ENCODE peak calls at places on chromosomes 3 and 15, in six cellular contexts. W is vagina, Y is OCI-LY7, Z is tibial artery, X is heart right ventricle, B is fibroblast of the aortic adventitia. I is an unnamed sample.

GRCh38 chr3:141407043-141407442 is 38.7 kb downstream of the ZBTB38 start:
- DNase-seq in B (peak; percentile 100), X (peak; percentile 69), W (no peak), Y (no peak), Z (no peak), I (no peak)

GRCh38 chr15:51796777-51797474 is 32.5 kb upstream of the TMOD3 start:
- DNase-seq in X (no peak), Y (no peak), B (no peak), W (no peak), Z (no peak), I (no peak)

GRCh38 chr3:101020616-101021015 is 27.4 kb upstream of the ABI3BP start:
- DNase-seq in W (no peak), Y (no peak), X (no peak), B (peak; percentile 47), Z (no peak), I (no peak)

GRCh38 chr3:132593241-132593949 is 3.7 kb upstream of the ACKR4 start:
- DNase-seq in W (no peak), Y (no peak), B (peak; percentile 51), X (no peak), Z (no peak), I (no peak)

GRCh38 chr15:61736792-61737191 is 323.5 kb downstream of the VPS13C start:
- DNase-seq in B (no peak), W (no peak), X (no peak), Z (no peak), Y (peak; percentile 21), I (no peak)

GRCh38 chr3:183895296-183895695 is 10.6 kb upstream of the PARL start:
- DNase-seq in B (peak; percentile 73), W (no peak), X (no peak), Y (peak; percentile 72), Z (no peak), I (peak; percentile 37)

GRCh38 chr3:156332304-156332703 is 211.9 kb downstream of the KCNAB1 start:
- DNase-seq in Z (no peak), B (no peak), X (no peak), W (no peak), Y (no peak), I (no peak)

GRCh38 chr3:20930034-20930433 is 744.0 kb upstream of the SGO1 start:
- DNase-seq in Y (peak; percentile 55), B (peak; percentile 4), X (no peak), Z (no peak), W (no peak), I (peak; percentile 1)

GRCh38 chr3:53833650-53834049 is 12.6 kb downstream of the CHDH start:
- DNase-seq in X (no peak), Y (no peak), Z (peak; percentile 54), B (no peak), W (no peak), I (no peak)

GRCh38 chr3:113211370-113212154 is at the start of gene BOC:
- DNase-seq in W (no peak), B (peak; percentile 69), Z (no peak), Y (no peak), X (peak; percentile 46), I (peak; percentile 17)
- TF ChIP-seq CTCF in W (no peak), B (no peak), Z (no peak), Y (no peak), X (no peak), I (no peak)

GRCh38 chr3:79517766-79518413 is 249.9 kb downstream of the ROBO1 start:
- DNase-seq in B (peak; percentile 43), Y (peak; percentile 1), Z (no peak), W (no peak), X (no peak), I (no peak)
- TF ChIP-seq CTCF in B (peak; percentile 69), Y (peak; percentile 66), Z (no peak), W (no peak), X (peak; percentile 36), I (no peak)

DNA sequence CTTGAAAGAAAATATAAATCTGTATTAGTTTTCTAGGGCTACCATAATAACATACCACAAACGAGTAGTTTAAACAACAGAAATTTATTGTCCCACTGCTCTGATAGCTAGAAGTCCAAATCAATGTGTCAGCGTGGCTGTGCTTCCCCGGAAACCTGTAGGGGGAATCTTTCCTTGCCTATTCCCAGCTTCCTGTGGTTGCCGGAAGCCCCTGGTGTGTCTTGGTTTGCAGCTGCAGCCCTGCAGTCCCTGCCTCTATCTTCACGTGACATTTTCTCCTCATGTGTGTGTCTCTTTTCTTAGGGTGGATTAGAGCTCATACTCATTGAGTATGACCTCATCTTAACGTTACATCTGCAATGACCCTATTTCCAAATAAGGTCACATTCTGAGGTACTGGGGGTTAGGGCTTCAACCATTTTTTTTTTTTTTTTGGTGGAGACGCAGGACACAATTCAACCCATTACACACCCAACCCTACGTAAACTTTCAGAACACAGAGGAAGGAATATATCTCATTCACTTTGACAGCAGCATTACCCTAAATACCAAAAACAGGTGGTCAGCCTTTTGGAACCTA is 88.8 kb downstream of the RYK start:
- DNase-seq in W (no peak), X (no peak), Z (no peak), Y (no peak), B (no peak), I (no peak)
- TF ChIP-seq CTCF in W (no peak), X (no peak), Z (no peak), Y (no peak), B (no peak), I (no peak)

GRCh38 chr3:140268610-140269009 is 333.6 kb downstream of the CLSTN2 start:
- DNase-seq in Z (no peak), X (no peak), W (no peak), Y (no peak), B (no peak), I (no peak)
- TF ChIP-seq CTCF in Z (no peak), X (no peak), W (no peak), Y (no peak), B (no peak), I (no peak)

GRCh38 chr3:22704571-22705354 is 498.4 kb upstream of the UBE2E2 start:
- DNase-seq in Y (no peak), W (no peak), X (no peak), B (no peak), Z (no peak), I (no peak)
- TF ChIP-seq CTCF in Y (no peak), W (no peak), X (no peak), B (no peak), Z (no peak), I (no peak)